ENCODE peak calls at places on chromosomes 4 and X, in ten cellular contexts. K is neural progenitor cell, W is astrocyte, A is K562, E is IMR-90, Q is GM23248, R is fibroblast of lung, B is endothelial cell of umbilical vein, U is mesenchymal stem cell, P is GM12878. S is an unnamed sample. For H3K4me1, the result is how much of the 10 kb centered on the place peaks cover.

GRCh38 chrX:153486163-153486562 is 8.6 kb upstream of the BGN start:
- DNase-seq in K (no peak), W (no peak), A (no peak), E (no peak), Q (no peak), R (no peak), B (no peak), U (no peak), P (no peak), S (no peak)

GRCh38 chr4:13298655-13299054 is 185.5 kb downstream of the RAB28 start:
- DNase-seq in K (no peak), W (no peak), A (no peak), E (peak), Q (no peak), R (peak), B (no peak), U (no peak), P (no peak), S (no peak)

GRCh38 chrX:21725498-21725897 is 32.4 kb downstream of the SMPX start:
- DNase-seq in K (peak), W (no peak), A (peak), E (peak), Q (peak), R (peak), B (no peak), U (peak), P (no peak), S (no peak)

GRCh38 chr4:157983300-157983699 is 189.5 kb downstream of the GASK1B start:
- DNase-seq in K (no peak), W (no peak), A (peak), E (no peak), Q (peak), R (no peak), B (peak), U (no peak), P (no peak), S (no peak)

GRCh38 chrX:31714797-31715196 is 643.0 kb upstream of the FTHL17 start:
- DNase-seq in K (no peak), W (no peak), A (no peak), E (no peak), Q (no peak), R (no peak), B (no peak), U (no peak), P (no peak), S (no peak)

GRCh38 chrX:8639949-8640348 is 92.0 kb downstream of the ANOS1 start:
- DNase-seq in K (peak), W (no peak), A (no peak), E (no peak), Q (no peak), R (no peak), B (no peak), U (no peak), P (no peak), S (no peak)

GRCh38 chr4:153781717-153782416 is 7.0 kb downstream of the SFRP2 start:
- DNase-seq in K (peak), W (peak), A (no peak), E (peak), Q (peak), R (peak), B (no peak), U (no peak), P (no peak), S (no peak)

GRCh38 chrX:119069762-119070161 is 3.0 kb upstream of the CT47C1 start:
- DNase-seq in K (no peak), W (no peak), A (no peak), E (no peak), Q (no peak), R (no peak), B (no peak), U (no peak), P (no peak), S (no peak)

GRCh38 chr4:68498413-68499007 is 51.2 kb downstream of the TMPRSS11E start:
- DNase-seq in K (peak), W (peak), A (peak), E (peak), Q (peak), R (peak), B (peak), U (peak), P (peak), S (no peak)

GRCh38 chr4:152531479-152531878 is 4.4 kb downstream of the FBXW7 start:
- DNase-seq in K (peak), W (no peak), A (no peak), E (no peak), Q (no peak), R (no peak), B (no peak), U (no peak), P (no peak), S (no peak)

GRCh38 chr4:138761638-138762205 is 253.9 kb upstream of the NOCT start:
- DNase-seq in K (no peak), W (peak), A (no peak), E (peak), Q (peak), R (peak), B (no peak), U (no peak), P (no peak), S (no peak)

GRCh38 chr4:30962949-30963348 is 242.8 kb downstream of the PCDH7 start:
- DNase-seq in K (no peak), W (peak), A (no peak), E (peak), Q (no peak), R (peak), B (peak), U (peak), P (no peak), S (no peak)

GRCh38 chrX:47420967-47421366 is 50.6 kb downstream of the ZNF157 start:
- DNase-seq in K (no peak), W (no peak), A (no peak), E (no peak), Q (no peak), R (no peak), B (no peak), U (no peak), P (no peak), S (no peak)

GRCh38 chr4:2804973-2805501 is 12.2 kb downstream of the SH3BP2 start:
- DNase-seq in K (no peak), W (no peak), A (no peak), E (no peak), Q (no peak), R (no peak), B (no peak), U (no peak), P (no peak), S (peak)

GRCh38 chr4:105963461-105964400 is 68.5 kb downstream of the NPNT start:
- DNase-seq in K (no peak), W (no peak), A (peak), E (no peak), Q (peak), R (no peak), B (no peak), U (peak), P (no peak), S (no peak)

GRCh38 chrX:9560219-9560618 is 95.4 kb downstream of the TBL1X start:
- DNase-seq in K (no peak), W (no peak), A (no peak), E (no peak), Q (no peak), R (no peak), B (no peak), U (no peak), P (no peak), S (no peak)

GRCh38 chrX:81957900-81958545 is 756.1 kb downstream of the SH3BGRL start:
- DNase-seq in K (peak), W (no peak), A (peak), E (peak), Q (peak), R (no peak), B (no peak), U (no peak), P (no peak), S (no peak)

GRCh38 chrX:120452131-120452530 is 17.0 kb downstream of the LAMP2 start:
- DNase-seq in K (peak), W (no peak), A (peak), E (peak), Q (peak), R (peak), B (peak), U (peak), P (no peak), S (no peak)

DNA sequence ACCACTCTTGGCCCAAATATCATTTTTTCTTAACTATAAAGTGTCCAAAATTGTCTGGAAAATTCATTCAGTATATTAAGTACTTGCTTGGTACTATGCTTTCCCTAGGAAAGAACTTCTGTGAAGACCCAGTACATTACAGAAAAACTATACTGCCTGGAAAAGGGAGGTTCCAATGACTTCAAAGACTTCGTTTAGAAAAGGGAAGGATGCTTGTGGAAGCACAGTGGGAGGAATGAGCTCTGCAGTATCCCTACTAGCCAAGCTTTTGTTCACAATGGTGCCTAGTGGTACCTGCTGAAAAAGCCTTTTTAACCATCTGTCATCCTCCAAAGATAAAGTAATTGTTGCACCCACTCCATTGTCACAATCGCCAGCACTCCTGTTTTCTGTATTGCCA is 7.2 kb downstream of the TEC start:
- DNase-seq in K (no peak), W (no peak), A (no peak), E (no peak), Q (no peak), R (no peak), B (no peak), U (no peak), P (no peak), S (no peak)
- H3K9ac ChIP-seq in K (no peak), W (no peak), A (no peak), E (no peak), Q (no peak), R (no peak), B (no peak), U (no peak), P (no peak), S (no peak)

DNA sequence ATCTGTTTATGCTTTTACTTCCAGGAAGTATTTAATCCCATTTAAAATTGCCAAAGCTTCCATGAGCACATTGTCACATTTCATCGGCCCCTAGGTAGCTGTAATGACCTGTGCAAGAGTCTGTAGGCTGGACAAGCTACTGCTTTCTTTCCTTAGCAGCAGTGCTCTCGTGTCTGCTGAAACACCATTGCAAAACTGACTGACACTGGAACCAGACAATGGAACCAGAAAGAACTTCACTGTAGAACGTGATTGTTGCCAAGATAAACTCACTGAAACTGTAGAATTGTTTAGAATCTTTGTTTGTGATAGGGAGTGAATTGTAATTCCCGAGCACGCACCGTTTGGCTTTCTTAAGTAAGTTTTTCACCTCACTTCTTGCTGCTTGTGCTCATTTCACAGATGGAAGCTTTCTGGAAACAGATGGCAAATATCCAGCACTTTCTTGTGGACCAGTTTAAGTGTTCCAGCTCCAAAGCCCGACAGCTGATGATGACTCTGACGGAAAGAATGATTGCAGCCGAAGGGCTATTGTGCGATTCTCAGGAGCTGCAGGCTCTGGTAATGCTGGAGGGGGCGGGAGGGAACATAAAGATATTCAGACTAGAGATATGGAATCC is 36.9 kb downstream of the EVC start:
- DNase-seq in K (no peak), W (peak), A (no peak), E (peak), Q (peak), R (peak), B (peak), U (peak), P (no peak), S (no peak)
- H3K4me1 ChIP-seq in K (under half), W (half or more), A (under half), E (under half), Q (under half), R (under half), B (half or more), U (under half), P (under half), S (under half)

GRCh38 chr4:145097331-145097820 is 620 bp downstream of the ANAPC10 start:
- DNase-seq in K (peak), W (no peak), A (no peak), E (no peak), Q (no peak), R (no peak), B (no peak), U (no peak), P (no peak), S (no peak)
- H3K9ac ChIP-seq in K (peak), W (peak), A (peak), E (peak), Q (peak), R (peak), B (peak), U (peak), P (peak), S (peak)

DNA sequence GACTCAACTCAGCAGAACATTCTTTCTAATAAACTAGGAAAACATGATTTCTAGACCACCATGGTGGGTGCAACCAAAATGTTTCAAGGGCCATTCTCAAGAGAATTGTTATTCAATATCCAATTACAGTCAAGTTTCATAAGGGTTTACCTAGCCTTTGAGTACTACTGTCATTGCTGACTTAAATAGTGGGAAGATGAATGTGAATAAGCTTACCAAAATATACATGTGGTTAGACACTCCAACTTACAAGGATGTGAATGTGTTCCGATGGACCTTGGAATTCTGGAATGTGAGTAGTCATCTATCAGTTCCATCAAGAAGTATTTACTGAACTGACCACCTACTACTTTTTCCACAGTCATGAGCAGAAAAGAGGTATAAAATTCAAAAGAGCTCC is 16.9 kb downstream of the SH3RF1 start:
- DNase-seq in K (no peak), W (peak), A (no peak), E (peak), Q (peak), R (peak), B (peak), U (peak), P (no peak), S (no peak)
- H3K4me1 ChIP-seq in K (under half), W (half or more), A (under half), E (under half), Q (half or more), R (under half), B (half or more), U (under half), P (under half), S (half or more)

DNA sequence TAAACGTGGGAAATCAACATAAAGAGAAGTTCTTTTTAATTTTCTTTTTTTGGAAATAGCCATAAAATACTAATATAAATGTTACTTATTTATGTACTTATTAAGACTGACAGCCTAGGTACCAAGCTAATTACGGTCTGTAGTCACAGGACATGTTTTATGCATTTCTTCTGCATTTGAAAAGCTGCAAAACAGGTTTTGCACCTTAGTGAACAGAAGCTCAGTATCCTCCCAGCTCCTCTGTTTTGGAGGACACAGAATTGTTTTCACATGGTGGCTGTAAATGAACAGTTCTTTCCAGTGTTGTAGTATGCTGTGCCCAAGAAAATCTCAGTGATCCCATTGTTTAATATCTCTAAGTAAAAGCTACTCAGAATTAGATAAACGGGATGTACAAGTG is 1788.0 kb upstream of the TENM3 start:
- DNase-seq in K (no peak), W (no peak), A (no peak), E (no peak), Q (no peak), R (no peak), B (no peak), U (no peak), P (no peak), S (no peak)
- H3K9ac ChIP-seq in K (no peak), W (no peak), A (no peak), E (no peak), Q (no peak), R (no peak), B (no peak), U (no peak), P (no peak), S (no peak)

DNA sequence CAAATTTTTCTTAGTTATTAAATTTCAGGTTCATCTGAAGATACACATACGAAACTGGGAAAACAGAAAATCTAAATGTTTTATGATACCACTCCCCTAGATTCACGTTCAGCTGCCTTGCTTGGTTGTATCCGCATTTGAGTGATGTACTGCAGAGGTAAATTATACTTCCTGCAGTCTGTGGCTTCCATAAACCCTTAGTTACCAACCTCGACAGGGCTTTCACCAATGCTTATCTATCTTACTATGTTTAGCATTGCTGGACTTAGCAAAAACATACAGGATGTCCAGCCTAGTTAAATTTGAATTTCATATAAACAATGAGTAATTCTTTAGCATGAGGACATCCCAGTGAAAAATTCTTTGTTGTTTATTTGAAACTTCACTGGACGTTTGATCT is 108.8 kb downstream of the TMA16 start:
- DNase-seq in K (no peak), W (peak), A (no peak), E (peak), Q (no peak), R (peak), B (no peak), U (no peak), P (no peak), S (no peak)
- H3K4me1 ChIP-seq in K (under half), W (under half), A (under half), E (under half), Q (under half), R (under half), B (under half), U (under half), P (under half), S (under half)

DNA sequence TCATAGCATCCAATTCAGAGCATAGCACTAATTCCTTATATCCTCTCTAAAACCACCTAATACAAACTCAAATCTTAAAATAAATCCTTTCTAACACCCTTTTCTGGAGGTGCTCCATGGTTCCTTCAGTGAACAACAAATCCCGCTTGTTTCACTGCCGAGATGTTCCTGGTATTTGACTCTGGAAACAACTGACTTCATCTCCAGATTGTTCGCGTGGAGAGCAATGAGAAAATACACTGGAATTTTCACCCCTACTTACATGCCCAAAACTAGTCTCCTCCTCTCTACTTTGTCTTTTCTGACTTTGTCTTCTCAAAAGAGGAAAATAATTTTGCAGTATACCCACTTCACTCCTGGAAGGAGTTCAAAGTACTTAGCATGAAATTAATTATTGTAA is 129.0 kb downstream of the PLS3 start:
- DNase-seq in K (peak), W (peak), A (no peak), E (peak), Q (peak), R (no peak), B (no peak), U (no peak), P (no peak), S (no peak)
- H3K9ac ChIP-seq in K (no peak), W (peak), A (no peak), E (no peak), Q (peak), R (no peak), B (peak), U (peak), P (no peak), S (no peak)

GRCh38 chrX:100649550-100650356 is 5.8 kb downstream of the SRPX2 start:
- DNase-seq in K (peak), W (peak), A (no peak), E (peak), Q (peak), R (peak), B (peak), U (peak), P (no peak), S (peak)
- H3K4me1 ChIP-seq in K (under half), W (under half), A (under half), E (under half), Q (under half), R (under half), B (half or more), U (under half), P (under half), S (under half)